ENCODE peak calls at places on chromosomes 13 and 19, in eight cellular contexts. One of them, this sample, is unnamed.

GRCh38 chr19:50002386-50002960 is 22.7 kb downstream of the VRK3 start:
- DNase-seq in cerebellum: peak
- DNase-seq in IMR-90: no peak
- DNase-seq in M059J: no peak
- DNase-seq in H54: no peak
- DNase-seq in SHP77: no peak
- DNase-seq in EL: no peak
- DNase-seq in memory B cell: no peak
- DNase-seq in this sample: no peak

GRCh38 chr19:35484637-35485036 is 5.6 kb downstream of the KRTDAP start:
- DNase-seq in cerebellum: no peak
- DNase-seq in IMR-90: no peak
- DNase-seq in M059J: no peak
- DNase-seq in H54: no peak
- DNase-seq in SHP77: no peak
- DNase-seq in EL: no peak
- DNase-seq in memory B cell: peak
- DNase-seq in this sample: no peak

GRCh38 chr19:4870025-4870700 is 2.7 kb upstream of the PLIN3 start:
- DNase-seq in cerebellum: no peak
- DNase-seq in IMR-90: peak
- DNase-seq in M059J: peak
- DNase-seq in H54: peak
- DNase-seq in SHP77: no peak
- DNase-seq in EL: peak
- DNase-seq in memory B cell: no peak
- DNase-seq in this sample: peak

GRCh38 chr19:40811478-40812341 is 12.7 kb downstream of the EGLN2 start:
- DNase-seq in cerebellum: no peak
- DNase-seq in IMR-90: no peak
- DNase-seq in M059J: no peak
- DNase-seq in H54: no peak
- DNase-seq in SHP77: no peak
- DNase-seq in EL: no peak
- DNase-seq in memory B cell: no peak
- DNase-seq in this sample: no peak

GRCh38 chr19:2391118-2391725 is 31.2 kb downstream of the TMPRSS9 start:
- DNase-seq in cerebellum: peak
- DNase-seq in IMR-90: peak
- DNase-seq in M059J: peak
- DNase-seq in H54: peak
- DNase-seq in SHP77: peak
- DNase-seq in EL: peak
- DNase-seq in memory B cell: no peak
- DNase-seq in this sample: peak

GRCh38 chr19:52673014-52673413 is 34.9 kb upstream of the ZNF83 start:
- DNase-seq in cerebellum: no peak
- DNase-seq in IMR-90: peak
- DNase-seq in M059J: no peak
- DNase-seq in H54: no peak
- DNase-seq in SHP77: no peak
- DNase-seq in EL: no peak
- DNase-seq in memory B cell: no peak
- DNase-seq in this sample: no peak

GRCh38 chr19:38524369-38524768 is 90.9 kb downstream of the RYR1 start:
- DNase-seq in cerebellum: no peak
- DNase-seq in IMR-90: no peak
- DNase-seq in M059J: no peak
- DNase-seq in H54: no peak
- DNase-seq in SHP77: no peak
- DNase-seq in EL: no peak
- DNase-seq in memory B cell: no peak
- DNase-seq in this sample: no peak

GRCh38 chr13:30158774-30159445 is 148.4 kb downstream of the KATNAL1 start:
- DNase-seq in cerebellum: no peak
- DNase-seq in IMR-90: peak
- DNase-seq in M059J: peak
- DNase-seq in H54: peak
- DNase-seq in SHP77: no peak
- DNase-seq in EL: peak
- DNase-seq in memory B cell: no peak
- DNase-seq in this sample: peak

GRCh38 chr19:30536975-30537374 is 164.8 kb downstream of the ZNF536 start:
- DNase-seq in cerebellum: no peak
- DNase-seq in IMR-90: no peak
- DNase-seq in M059J: no peak
- DNase-seq in H54: no peak
- DNase-seq in SHP77: no peak
- DNase-seq in EL: no peak
- DNase-seq in memory B cell: no peak
- DNase-seq in this sample: no peak

GRCh38 chr19:4134351-4134750 is 10.4 kb upstream of the MAP2K2 start:
- DNase-seq in cerebellum: no peak
- DNase-seq in IMR-90: no peak
- DNase-seq in M059J: peak
- DNase-seq in H54: no peak
- DNase-seq in SHP77: no peak
- DNase-seq in EL: no peak
- DNase-seq in memory B cell: no peak
- DNase-seq in this sample: no peak

GRCh38 chr19:44740351-44740824 is 8.1 kb upstream of the BCL3 start:
- DNase-seq in cerebellum: no peak
- DNase-seq in IMR-90: no peak
- DNase-seq in M059J: no peak
- DNase-seq in H54: no peak
- DNase-seq in SHP77: no peak
- DNase-seq in EL: no peak
- DNase-seq in memory B cell: no peak
- DNase-seq in this sample: no peak

This sample was measured in HT1080.